ENCODE peak calls at places on chromosomes 4 and X, in five cellular contexts. X is foreskin fibroblast; F is CD8-positive, alpha-beta T cell; K is CD4-positive, alpha-beta memory T cell; U is pancreas. C is an unnamed sample.
A peak's percentile ranks its signal among the peaks of the same experiment; 100 is the strongest.

GRCh38 chr4:2261110-2261852 is 628 bp downstream of the MXD4 start:
- DNase-seq in X (peak; percentile 50), F (peak; percentile 60), K (peak; percentile 60), U (peak; percentile 40), C (no peak)

GRCh38 chrX:136273986-136274385 is 22.8 kb upstream of the MAP7D3 start:
- DNase-seq in X (no peak), F (no peak), K (no peak), U (no peak), C (no peak)

GRCh38 chrX:53716328-53717088 is 30.0 kb upstream of the HUWE1 start:
- DNase-seq in X (peak; percentile 11), F (peak; percentile 30), K (peak; percentile 74), U (no peak), C (peak; percentile 87)

GRCh38 chr4:36332023-36332781 is 50.8 kb downstream of the DTHD1 start:
- DNase-seq in X (no peak), F (no peak), K (no peak), U (no peak), C (no peak)

GRCh38 chrX:38817004-38817703 is 15.9 kb downstream of the MID1IP1 start:
- DNase-seq in X (no peak), F (no peak), K (no peak), U (peak; percentile 24), C (no peak)

GRCh38 chr4:101835121-101835904 is 44.8 kb downstream of the BANK1 start:
- DNase-seq in X (peak; percentile 13), F (no peak), K (no peak), U (no peak), C (no peak)

GRCh38 chrX:75547783-75548182 is 24.9 kb upstream of the ZDHHC15 start:
- DNase-seq in X (no peak), F (no peak), K (no peak), U (no peak), C (peak; percentile 91)

GRCh38 chr4:24416293-24416692 is 168.1 kb downstream of the DHX15 start:
- DNase-seq in X (no peak), F (no peak), K (no peak), U (no peak), C (no peak)

GRCh38 chrX:151397741-151398070 is 700 bp downstream of the VMA21 start:
- DNase-seq in X (no peak), F (no peak), K (no peak), U (no peak), C (peak; percentile 2)

GRCh38 chrX:151396042-151396826 is 772 bp upstream of the VMA21 start:
- DNase-seq in X (peak; percentile 50), F (peak; percentile 40), K (no peak), U (no peak), C (peak; percentile 9)

GRCh38 chrX:151396827-151397740 is at the start of gene VMA21:
- DNase-seq in X (peak; percentile 82), F (peak; percentile 77), K (peak; percentile 84), U (peak; percentile 86), C (peak; percentile 53)

GRCh38 chrX:151402719-151403390 is 5.8 kb downstream of the VMA21 start:
- DNase-seq in X (no peak), F (no peak), K (no peak), U (peak; percentile 66), C (no peak)

DNA sequence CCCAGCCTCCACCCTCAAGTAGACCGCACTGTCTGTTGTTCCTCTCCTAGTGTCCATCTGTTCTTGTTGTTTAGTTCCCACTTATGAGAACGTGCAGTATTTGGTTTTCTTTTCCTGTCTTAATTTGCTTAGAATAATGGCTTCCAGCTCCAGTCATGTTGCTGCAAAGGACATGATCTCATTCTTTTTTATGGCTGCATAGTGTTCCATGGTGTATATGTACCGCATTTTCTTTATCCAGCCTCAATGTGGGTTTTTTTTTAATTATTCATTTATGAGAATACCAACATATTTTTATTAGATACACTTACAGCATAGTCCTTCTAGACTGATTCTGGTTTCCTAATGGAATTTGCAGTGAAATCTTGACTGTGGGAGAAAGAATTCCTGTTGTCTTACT is 1.3 kb downstream of the VMA21 start:
- DNase-seq in X (no peak), F (no peak), K (no peak), U (no peak), C (no peak)
- H3K4me3 ChIP-seq in X (peak overlapping the region; percentile 91), F (peak overlapping the region; percentile 70), K (no peak overlapping the region), U (peak overlapping the region; percentile 62), C (peak overlapping the region; percentile 81)

DNA sequence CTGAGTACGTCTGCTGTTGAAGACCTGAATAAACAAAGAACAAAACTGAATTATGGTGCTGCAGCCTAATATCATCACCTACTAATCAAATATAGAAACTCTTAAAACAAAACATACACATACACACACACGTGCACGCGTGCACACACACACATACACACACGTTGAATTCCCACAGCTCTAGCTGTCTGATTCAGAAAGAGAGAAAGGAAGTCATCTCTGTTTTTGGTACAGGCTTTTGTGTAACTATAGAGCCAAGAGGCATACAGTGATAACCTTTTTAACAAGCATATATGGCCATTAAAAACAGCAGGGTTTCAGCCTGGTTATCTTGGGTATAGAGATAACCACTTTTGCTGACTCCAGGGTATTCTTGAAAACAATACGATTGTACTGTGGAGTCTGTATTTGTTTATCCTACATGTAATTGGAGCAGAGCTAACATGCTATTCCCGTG is 823.2 kb downstream of the CCSER1 start:
- DNase-seq in X (no peak), F (no peak), K (no peak), U (no peak), C (no peak)
- H3K4me3 ChIP-seq in X (no peak overlapping the region), F (no peak overlapping the region), K (no peak overlapping the region), U (peak overlapping the region; percentile 6), C (no peak overlapping the region)

GRCh38 chr4:6916069-6916586 is 6.5 kb downstream of the TBC1D14 start:
- DNase-seq in X (no peak), F (no peak), K (no peak), U (no peak), C (no peak)

GRCh38 chr4:6918345-6918744 is 8.7 kb downstream of the TBC1D14 start:
- DNase-seq in X (no peak), F (no peak), K (peak; percentile 39), U (no peak), C (peak; percentile 31)

GRCh38 chr4:6916587-6917444 is 7.2 kb downstream of the TBC1D14 start:
- DNase-seq in X (no peak), F (peak; percentile 52), K (peak; percentile 63), U (no peak), C (no peak)

GRCh38 chr4:6915041-6916005 is 5.7 kb downstream of the TBC1D14 start:
- DNase-seq in X (no peak), F (no peak), K (no peak), U (no peak), C (no peak)

GRCh38 chr4:6917445-6918241 is 8.0 kb downstream of the TBC1D14 start:
- DNase-seq in X (no peak), F (peak; percentile 34), K (no peak), U (peak; percentile 49), C (no peak)
- H3K4me3 ChIP-seq in X (no peak overlapping the region), F (peak overlapping the region; percentile 12), K (no peak overlapping the region), U (no peak overlapping the region), C (peak overlapping the region; percentile 17)

GRCh38 chrX:33721927-33722326 is 410.2 kb downstream of the FAM47A start:
- DNase-seq in X (no peak), F (no peak), K (no peak), U (no peak), C (no peak)

GRCh38 chrX:33726281-33727160 is 405.6 kb downstream of the FAM47A start:
- DNase-seq in X (no peak), F (no peak), K (no peak), U (peak; percentile 2), C (no peak)

GRCh38 chrX:33725556-33726232 is 406.4 kb downstream of the FAM47A start:
- DNase-seq in X (no peak), F (no peak), K (no peak), U (peak; percentile 6), C (peak; percentile 1)
- H3K4me3 ChIP-seq in X (no peak overlapping the region), F (no peak overlapping the region), K (no peak overlapping the region), U (peak overlapping the region; percentile 35), C (no peak overlapping the region)

GRCh38 chr4:89639395-89639794 is 197.6 kb downstream of the SNCA start:
- DNase-seq in X (no peak), F (no peak), K (no peak), U (no peak), C (no peak)

GRCh38 chr4:89645512-89645911 is 191.4 kb downstream of the SNCA start:
- DNase-seq in X (no peak), F (no peak), K (no peak), U (no peak), C (no peak)

GRCh38 chr4:89640620-89641366 is 196.2 kb downstream of the SNCA start:
- DNase-seq in X (peak; percentile 47), F (peak; percentile 5), K (no peak), U (peak; percentile 7), C (no peak)

GRCh38 chr4:89641367-89641687 is 195.6 kb downstream of the SNCA start:
- DNase-seq in X (no peak), F (no peak), K (no peak), U (no peak), C (no peak)
- H3K4me3 ChIP-seq in X (no peak overlapping the region), F (no peak overlapping the region), K (no peak overlapping the region), U (no peak overlapping the region), C (no peak overlapping the region)

DNA sequence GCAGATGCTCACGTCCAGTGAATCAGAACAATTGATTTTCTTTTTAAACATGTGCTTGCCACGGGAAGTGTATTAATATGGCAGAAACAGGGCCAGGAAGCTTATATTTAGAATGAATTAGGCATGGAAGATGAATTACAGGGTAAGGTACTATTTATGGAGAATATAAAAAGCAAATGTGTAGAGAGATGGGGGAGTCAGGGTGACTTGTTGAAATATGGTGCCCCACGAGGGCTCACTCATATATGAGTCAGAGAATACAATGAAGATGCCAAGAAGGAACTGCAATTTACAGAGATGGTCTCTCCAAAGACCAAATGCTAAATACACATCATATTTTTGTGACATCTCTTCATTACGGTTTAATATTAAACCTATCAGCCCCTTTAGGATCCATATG is 385.1 kb downstream of the ARHGAP24 start:
- DNase-seq in X (peak; percentile 64), F (no peak), K (no peak), U (no peak), C (no peak)
- H3K4me3 ChIP-seq in X (no peak overlapping the region), F (no peak overlapping the region), K (no peak overlapping the region), U (no peak overlapping the region), C (no peak overlapping the region)

GRCh38 chr4:6201580-6202091 is 1.3 kb upstream of the JAKMIP1 start:
- DNase-seq in X (no peak), F (peak; percentile 29), K (peak; percentile 19), U (no peak), C (peak; percentile 91)

GRCh38 chr4:6199344-6199921 is 916 bp downstream of the JAKMIP1 start:
- DNase-seq in X (no peak), F (peak; percentile 27), K (peak; percentile 32), U (no peak), C (no peak)

GRCh38 chr4:6198768-6199343 is 1.5 kb downstream of the JAKMIP1 start:
- DNase-seq in X (no peak), F (peak; percentile 14), K (no peak), U (no peak), C (no peak)

GRCh38 chr4:6200011-6200921 is at the start of gene JAKMIP1:
- DNase-seq in X (peak; percentile 26), F (peak; percentile 80), K (peak; percentile 81), U (peak; percentile 84), C (peak; percentile 73)

DNA sequence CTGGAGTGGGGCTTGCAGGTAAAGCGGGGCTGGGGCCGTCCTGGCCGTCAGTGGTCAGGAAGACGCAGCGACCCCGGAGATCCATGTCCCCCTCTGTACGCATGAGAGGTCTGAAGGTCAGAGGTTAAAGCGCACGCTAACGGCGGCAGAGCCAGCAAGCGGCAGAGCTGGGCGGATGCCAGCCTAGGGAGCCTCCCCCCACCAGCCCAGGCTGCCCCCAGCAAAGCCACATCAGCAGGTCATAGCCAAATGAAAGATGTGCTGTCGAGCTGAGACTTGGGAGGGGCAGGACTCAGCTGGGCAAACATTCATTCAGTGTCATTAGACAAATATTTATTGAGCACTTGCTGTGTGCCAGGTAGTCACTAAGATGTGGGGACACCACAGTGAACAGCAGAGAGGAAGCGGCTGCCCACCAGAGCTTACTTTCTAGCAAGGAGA is 593 bp upstream of the JAKMIP1 start:
- DNase-seq in X (no peak), F (no peak), K (peak; percentile 4), U (no peak), C (peak; percentile 54)
- H3K4me3 ChIP-seq in X (no peak overlapping the region), F (no peak overlapping the region), K (no peak overlapping the region), U (peak overlapping the region; percentile 62), C (peak overlapping the region; percentile 82)